ENCODE peak calls at places on chromosome 9, in six cellular contexts. O, I, A, R, C and Y are unnamed samples.

GRCh38 chr9:95102572-95102971 is 214.9 kb downstream of the FANCC start:
- DNase-seq in C (no peak), O (no peak), R (no peak), A (no peak), I (no peak), Y (no peak)

GRCh38 chr9:115743709-115744605 is 409.6 kb upstream of the PAPPA start:
- DNase-seq in R (no peak), A (no peak), C (no peak), O (no peak), I (no peak), Y (no peak)

GRCh38 chr9:109182940-109183798 is 16.1 kb upstream of the FRRS1L start:
- DNase-seq in C (no peak), O (peak), A (peak), R (no peak), I (peak), Y (peak)

GRCh38 chr9:37908283-37908682 is 4.4 kb upstream of the SLC25A51 start:
- DNase-seq in C (no peak), R (no peak), O (peak), A (no peak), I (no peak), Y (no peak)

GRCh38 chr9:113612216-113612747 is 148.8 kb downstream of the RGS3 start:
- DNase-seq in I (no peak), C (no peak), R (no peak), O (no peak), A (no peak), Y (no peak)

GRCh38 chr9:121574771-121575519 is 75.3 kb upstream of the GGTA1 start:
- DNase-seq in C (no peak), I (no peak), A (peak), R (no peak), O (no peak), Y (no peak)

GRCh38 chr9:36140086-36141084 is 3.9 kb downstream of the GLIPR2 start:
- DNase-seq in C (no peak), A (no peak), R (no peak), I (no peak), O (no peak), Y (no peak)

GRCh38 chr9:73080110-73080683 is 71.5 kb upstream of the ANXA1 start:
- DNase-seq in O (no peak), A (peak), C (no peak), I (no peak), R (no peak), Y (no peak)

GRCh38 chr9:101738566-101739183 is at the start of gene GRIN3A:
- DNase-seq in O (peak), C (no peak), R (no peak), I (no peak), A (peak), Y (peak)

GRCh38 chr9:13163287-13163686 is 116.2 kb downstream of the MPDZ start:
- DNase-seq in A (no peak), O (no peak), R (no peak), C (no peak), I (no peak), Y (no peak)

GRCh38 chr9:102499468-102499867 is 495.7 kb upstream of the CYLC2 start:
- DNase-seq in C (no peak), O (no peak), I (no peak), A (no peak), R (no peak), Y (no peak)

GRCh38 chr9:123739902-123740301 is 190.0 kb downstream of the DENND1A start:
- DNase-seq in A (no peak), I (no peak), C (no peak), R (no peak), O (no peak), Y (no peak)

GRCh38 chr9:76490249-76490990 is 31.4 kb downstream of the GCNT1 start:
- DNase-seq in C (no peak), A (no peak), I (no peak), O (no peak), R (no peak), Y (no peak)

GRCh38 chr9:134170525-134171315 is 6.4 kb upstream of the RNU6ATAC start:
- DNase-seq in R (no peak), A (no peak), I (no peak), C (no peak), O (no peak), Y (no peak)

GRCh38 chr9:14245901-14246525 is 67.9 kb downstream of the NFIB start:
- DNase-seq in R (no peak), A (no peak), I (no peak), C (no peak), O (no peak), Y (no peak)

GRCh38 chr9:70136632-70137031 is 93.0 kb downstream of the MAMDC2 start:
- DNase-seq in R (no peak), C (no peak), A (no peak), O (no peak), I (no peak), Y (no peak)

GRCh38 chr9:136726631-136727191 is 14.3 kb downstream of the DIPK1B start:
- DNase-seq in C (no peak), O (no peak), A (peak), R (no peak), I (peak), Y (peak)

GRCh38 chr9:91727316-91727861 is 222.6 kb downstream of the ROR2 start:
- DNase-seq in C (no peak), O (peak), R (peak), I (peak), A (peak), Y (peak)

GRCh38 chr9:98962861-98963260 is 19.2 kb downstream of the COL15A1 start:
- DNase-seq in O (peak), R (no peak), A (no peak), C (no peak), I (no peak), Y (no peak)

GRCh38 chr9:16553869-16554540 is 316.5 kb downstream of the BNC2 start:
- DNase-seq in C (no peak), A (no peak), I (no peak), O (peak), R (no peak), Y (no peak)

GRCh38 chr9:38284768-38285080 is 107.8 kb upstream of the ALDH1B1 start:
- DNase-seq in I (no peak), O (peak), C (no peak), R (peak), A (peak), Y (no peak)

GRCh38 chr9:124394167-124394566 is 21.1 kb downstream of the PSMB7 start:
- DNase-seq in O (no peak), A (no peak), I (no peak), C (no peak), R (no peak), Y (no peak)

GRCh38 chr9:105281272-105281671 is 36.8 kb downstream of the SLC44A1 start:
- DNase-seq in O (no peak), C (no peak), A (no peak), R (no peak), I (no peak), Y (no peak)

GRCh38 chr9:36893911-36894310 is 140.2 kb downstream of the PAX5 start:
- DNase-seq in O (no peak), A (no peak), R (peak), I (no peak), C (no peak), Y (no peak)

GRCh38 chr9:111099199-111100005 is 61.1 kb upstream of the LPAR1 start:
- DNase-seq in R (no peak), C (no peak), A (peak), I (no peak), O (no peak), Y (no peak)

GRCh38 chr9:2359821-2360220 is 261.8 kb upstream of the VLDLR start:
- DNase-seq in I (no peak), A (no peak), R (no peak), C (no peak), O (peak), Y (no peak)

GRCh38 chr9:113454914-113455761 is 8.4 kb upstream of the RGS3 start:
- DNase-seq in I (no peak), A (peak), O (peak), C (no peak), R (peak), Y (peak)

GRCh38 chr9:123561055-123561454 is 205.1 kb downstream of the CRB2 start:
- DNase-seq in I (no peak), R (peak), A (no peak), C (no peak), O (no peak), Y (no peak)

GRCh38 chr9:37428345-37428744 is 5.8 kb downstream of the GRHPR start:
- DNase-seq in C (no peak), A (no peak), R (no peak), I (no peak), O (no peak), Y (no peak)

GRCh38 chr9:17082343-17082742 is 52.5 kb upstream of the CNTLN start:
- DNase-seq in O (peak), A (peak), C (no peak), R (no peak), I (no peak), Y (no peak)